ENCODE peak calls at places on chromosomes 4 and X, in five cellular contexts. Z is breast epithelium, D is NB4, E is astrocyte, X is pancreas. W is an unnamed sample.
A peak's percentile ranks its signal among the peaks of the same experiment; 100 is the strongest.

GRCh38 chr4:176277162-176277904 is 8.3 kb upstream of the ASB5 start:
- DNase-seq in D (peak; percentile 22), E (peak; percentile 36), X (peak; percentile 68), Z (no peak), W (peak; percentile 60)

GRCh38 chrX:13101439-13102139 is 57.2 kb upstream of the FAM9C start:
- DNase-seq in X (peak; percentile 47), E (peak; percentile 90), Z (peak; percentile 57), D (peak; percentile 85), W (no peak)

GRCh38 chr4:183729430-183730328 is 70.6 kb downstream of the TRAPPC11 start:
- DNase-seq in X (no peak), Z (no peak), E (peak; percentile 42), D (no peak), W (no peak)

GRCh38 chr4:80197601-80198444 is 520 bp downstream of the PRDM8 start:
- DNase-seq in D (no peak), E (no peak), Z (no peak), X (no peak), W (peak; percentile 56)

GRCh38 chr4:36024901-36025610 is 219.3 kb downstream of the ARAP2 start:
- DNase-seq in D (no peak), X (no peak), E (no peak), Z (no peak), W (no peak)

GRCh38 chrX:5681159-5681558 is 547.5 kb downstream of the NLGN4X start:
- DNase-seq in Z (no peak), D (peak; percentile 39), X (no peak), E (peak; percentile 25), W (no peak)

GRCh38 chr4:108337923-108338322 is 169.2 kb upstream of the LEF1 start:
- DNase-seq in X (no peak), Z (no peak), D (no peak), E (peak; percentile 76), W (no peak)

GRCh38 chrX:50045808-50046207 is 123.4 kb downstream of the CLCN5 start:
- DNase-seq in D (no peak), E (no peak), Z (no peak), X (no peak), W (no peak)

GRCh38 chrX:120560842-120561633 is at the start of gene CUL4B:
- DNase-seq in Z (peak; percentile 93), D (peak; percentile 96), X (peak; percentile 89), E (peak; percentile 91), W (peak; percentile 89)

GRCh38 chr4:173777421-173777820 is 247.4 kb upstream of the HAND2 start:
- DNase-seq in D (no peak), E (no peak), Z (no peak), X (no peak), W (no peak)

GRCh38 chr4:159778298-159778697 is 675.4 kb downstream of the RAPGEF2 start:
- DNase-seq in E (no peak), D (peak; percentile 5), X (no peak), Z (no peak), W (no peak)

GRCh38 chr4:185718578-185719492 is 93.2 kb downstream of the SORBS2 start:
- DNase-seq in Z (no peak), E (no peak), X (no peak), D (no peak), W (no peak)

GRCh38 chr4:185713731-185714130 is 98.3 kb downstream of the SORBS2 start:
- DNase-seq in X (no peak), Z (no peak), D (no peak), E (no peak), W (no peak)

GRCh38 chr4:185719493-185719843 is 92.5 kb downstream of the SORBS2 start:
- DNase-seq in E (no peak), X (no peak), Z (no peak), D (no peak), W (no peak)

GRCh38 chr4:185716008-185716976 is 95.7 kb downstream of the SORBS2 start:
- DNase-seq in X (peak; percentile 49), Z (no peak), E (no peak), D (no peak), W (peak; percentile 54)

DNA sequence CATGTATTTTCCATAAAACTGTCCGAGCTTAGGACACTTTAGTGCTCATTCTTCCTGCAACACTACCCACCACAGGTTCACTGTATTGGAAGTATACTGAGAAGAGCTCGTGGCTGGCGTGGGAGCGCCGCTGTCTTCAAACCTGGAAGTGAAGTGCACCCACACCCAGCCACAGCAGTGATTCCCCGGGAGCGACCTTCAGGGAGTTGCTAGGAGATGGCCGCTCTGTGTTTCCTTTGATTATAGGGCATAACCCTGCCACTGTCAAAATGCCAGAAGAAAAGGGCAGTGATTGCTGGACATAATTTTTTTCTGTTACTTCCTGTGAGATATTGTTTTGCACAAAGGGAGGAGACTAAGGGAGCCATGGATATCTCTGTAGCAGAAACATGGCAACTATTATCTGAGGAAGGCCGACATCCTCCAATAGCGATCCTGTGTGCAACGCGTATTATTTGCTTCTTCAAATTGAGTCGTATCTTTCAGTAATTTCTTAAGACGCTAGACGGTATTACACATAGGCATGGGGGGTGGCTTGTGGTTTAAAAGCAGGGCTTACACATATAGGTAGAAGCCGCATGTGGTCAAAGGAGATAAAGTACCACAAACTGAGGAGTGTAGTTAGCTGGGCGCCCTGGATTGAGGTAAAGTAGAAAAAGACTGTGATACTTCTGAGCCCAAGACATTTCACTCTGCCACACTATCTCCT is 94.8 kb downstream of the SORBS2 start:
- DNase-seq in X (no peak), Z (no peak), D (no peak), E (no peak), W (no peak)
- H3K4me3 ChIP-seq in X (no peak overlapping the region), Z (no peak overlapping the region), D (no peak overlapping the region), E (no peak overlapping the region), W (no peak overlapping the region)

GRCh38 chr4:76307670-76308014 is 1.1 kb downstream of the STBD1 start:
- DNase-seq in Z (no peak), X (peak; percentile 48), D (no peak), E (no peak), W (no peak)
- TF ChIP-seq CTCF in Z (no peak), X (no peak), D (no peak), E (no peak), W (no peak)

DNA sequence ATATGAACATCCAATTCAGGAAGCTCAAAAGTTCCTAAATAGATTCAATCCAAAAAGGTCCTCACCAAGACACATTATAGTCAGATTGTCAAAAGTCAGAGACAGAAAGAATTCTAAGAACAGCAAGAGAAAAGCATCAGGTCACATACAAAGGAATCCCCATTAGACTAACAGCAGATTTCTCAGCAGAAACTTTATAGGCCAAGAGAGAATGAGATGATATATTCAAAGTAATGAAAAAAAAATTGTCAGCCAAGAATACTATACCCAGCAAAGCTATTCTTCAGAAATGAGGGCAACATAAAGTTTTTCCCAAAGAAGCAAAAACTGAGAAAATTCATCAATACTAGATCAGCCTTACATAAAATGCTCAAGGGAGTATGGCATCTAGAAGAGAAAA is 106.6 kb upstream of the SH3RF1 start:
- DNase-seq in Z (no peak), E (no peak), D (no peak), X (no peak), W (no peak)
- H3K4me3 ChIP-seq in Z (no peak overlapping the region), E (no peak overlapping the region), D (no peak overlapping the region), X (no peak overlapping the region), W (no peak overlapping the region)

GRCh38 chr4:127188847-127189246 is 443.9 kb upstream of the INTU start:
- DNase-seq in Z (no peak), E (peak; percentile 4), D (peak; percentile 6), X (no peak), W (no peak)
- TF ChIP-seq CTCF in Z (no peak), E (no peak), D (no peak), X (no peak), W (no peak)

GRCh38 chr4:52076731-52077130 is 25.6 kb downstream of the SPATA18 start:
- DNase-seq in D (no peak), X (no peak), Z (no peak), E (no peak), W (peak; percentile 55)
- H3K4me3 ChIP-seq in D (no peak overlapping the region), X (no peak overlapping the region), Z (peak overlapping the region; percentile 20), E (no peak overlapping the region), W (peak overlapping the region; percentile 54)

GRCh38 chr4:67714955-67715354 is 14.0 kb upstream of the UBA6 start:
- DNase-seq in D (no peak), X (no peak), E (no peak), Z (no peak), W (no peak)
- TF ChIP-seq CTCF in D (no peak), X (no peak), E (no peak), Z (no peak), W (no peak)

W was measured in dorsolateral prefrontal cortex.